ENCODE peak calls at places on chromosome 6, in ten cellular contexts. One of them, this sample, is unnamed. For H3K36me3, the result is how much of the 10 kb centered on the place peaks cover.

GRCh38 chr6:127918506-127919427 is 17.9 kb upstream of the THEMIS start:
- DNase-seq in colonic mucosa: no peak
- DNase-seq in mesenchymal stem cell: no peak
- DNase-seq in brain microvascular endothelial cell: no peak
- DNase-seq in mesendoderm: no peak
- DNase-seq in small intestine: peak
- DNase-seq in adrenal gland: no peak
- DNase-seq in lower lobe of right lung: no peak
- DNase-seq in body of pancreas: no peak
- DNase-seq in esophagus squamous epithelium: no peak
- DNase-seq in this sample: no peak

GRCh38 chr6:30767158-30767943 is 23.0 kb upstream of the IER3 start:
- DNase-seq in lower lobe of right lung: no peak
- DNase-seq in brain microvascular endothelial cell: no peak
- DNase-seq in colonic mucosa: no peak
- DNase-seq in mesendoderm: no peak
- DNase-seq in adrenal gland: no peak
- DNase-seq in esophagus squamous epithelium: no peak
- DNase-seq in mesenchymal stem cell: no peak
- DNase-seq in body of pancreas: no peak
- DNase-seq in small intestine: no peak
- DNase-seq in this sample: no peak

GRCh38 chr6:127111526-127111925 is 6.9 kb upstream of the RSPO3 start:
- DNase-seq in mesenchymal stem cell: no peak
- DNase-seq in small intestine: no peak
- DNase-seq in body of pancreas: no peak
- DNase-seq in mesendoderm: no peak
- DNase-seq in adrenal gland: no peak
- DNase-seq in brain microvascular endothelial cell: no peak
- DNase-seq in esophagus squamous epithelium: no peak
- DNase-seq in colonic mucosa: no peak
- DNase-seq in lower lobe of right lung: no peak
- DNase-seq in this sample: no peak

GRCh38 chr6:84926756-84927155 is 162.4 kb upstream of the TBX18 start:
- DNase-seq in brain microvascular endothelial cell: peak
- DNase-seq in small intestine: no peak
- DNase-seq in mesendoderm: no peak
- DNase-seq in adrenal gland: no peak
- DNase-seq in lower lobe of right lung: no peak
- DNase-seq in esophagus squamous epithelium: no peak
- DNase-seq in colonic mucosa: no peak
- DNase-seq in mesenchymal stem cell: no peak
- DNase-seq in body of pancreas: no peak
- DNase-seq in this sample: no peak

GRCh38 chr6:3457710-3458605 is 1.1 kb upstream of the SLC22A23 start:
- DNase-seq in mesendoderm: no peak
- DNase-seq in adrenal gland: peak
- DNase-seq in small intestine: peak
- DNase-seq in mesenchymal stem cell: peak
- DNase-seq in body of pancreas: peak
- DNase-seq in esophagus squamous epithelium: no peak
- DNase-seq in lower lobe of right lung: peak
- DNase-seq in brain microvascular endothelial cell: no peak
- DNase-seq in colonic mucosa: peak
- DNase-seq in this sample: peak

GRCh38 chr6:42520786-42521607 is 42.8 kb upstream of the UBR2 start:
- DNase-seq in lower lobe of right lung: no peak
- DNase-seq in mesenchymal stem cell: peak
- DNase-seq in small intestine: no peak
- DNase-seq in mesendoderm: no peak
- DNase-seq in colonic mucosa: no peak
- DNase-seq in brain microvascular endothelial cell: peak
- DNase-seq in body of pancreas: no peak
- DNase-seq in esophagus squamous epithelium: no peak
- DNase-seq in adrenal gland: no peak
- DNase-seq in this sample: no peak

GRCh38 chr6:82651845-82652333 is 288.3 kb downstream of the TPBG start:
- DNase-seq in small intestine: no peak
- DNase-seq in mesendoderm: no peak
- DNase-seq in lower lobe of right lung: no peak
- DNase-seq in body of pancreas: no peak
- DNase-seq in mesenchymal stem cell: no peak
- DNase-seq in colonic mucosa: no peak
- DNase-seq in esophagus squamous epithelium: no peak
- DNase-seq in adrenal gland: no peak
- DNase-seq in brain microvascular endothelial cell: no peak
- DNase-seq in this sample: no peak

GRCh38 chr6:75437451-75438185 is 56.0 kb downstream of the FILIP1 start:
- DNase-seq in brain microvascular endothelial cell: peak
- DNase-seq in adrenal gland: no peak
- DNase-seq in colonic mucosa: no peak
- DNase-seq in body of pancreas: no peak
- DNase-seq in lower lobe of right lung: no peak
- DNase-seq in small intestine: no peak
- DNase-seq in mesendoderm: peak
- DNase-seq in esophagus squamous epithelium: no peak
- DNase-seq in mesenchymal stem cell: peak
- DNase-seq in this sample: no peak

GRCh38 chr6:78850621-78851020 is 16.7 kb upstream of the IRAK1BP1 start:
- DNase-seq in colonic mucosa: no peak
- DNase-seq in body of pancreas: no peak
- DNase-seq in mesendoderm: no peak
- DNase-seq in adrenal gland: no peak
- DNase-seq in small intestine: no peak
- DNase-seq in mesenchymal stem cell: no peak
- DNase-seq in lower lobe of right lung: no peak
- DNase-seq in esophagus squamous epithelium: no peak
- DNase-seq in brain microvascular endothelial cell: no peak
- DNase-seq in this sample: no peak

GRCh38 chr6:109934293-109934692 is 43.8 kb upstream of the GPR6 start:
- DNase-seq in mesendoderm: no peak
- DNase-seq in small intestine: no peak
- DNase-seq in brain microvascular endothelial cell: no peak
- DNase-seq in body of pancreas: no peak
- DNase-seq in lower lobe of right lung: no peak
- DNase-seq in colonic mucosa: no peak
- DNase-seq in esophagus squamous epithelium: no peak
- DNase-seq in mesenchymal stem cell: no peak
- DNase-seq in adrenal gland: no peak
- DNase-seq in this sample: no peak

GRCh38 chr6:14995966-14996602 is 249.8 kb upstream of the JARID2 start:
- DNase-seq in esophagus squamous epithelium: no peak
- DNase-seq in small intestine: no peak
- DNase-seq in body of pancreas: no peak
- DNase-seq in mesendoderm: no peak
- DNase-seq in colonic mucosa: no peak
- DNase-seq in mesenchymal stem cell: no peak
- DNase-seq in lower lobe of right lung: no peak
- DNase-seq in brain microvascular endothelial cell: no peak
- DNase-seq in adrenal gland: no peak
- DNase-seq in this sample: no peak

GRCh38 chr6:109082178-109082577 is 12.5 kb downstream of the SESN1 start:
- DNase-seq in esophagus squamous epithelium: no peak
- DNase-seq in adrenal gland: no peak
- DNase-seq in body of pancreas: no peak
- DNase-seq in brain microvascular endothelial cell: no peak
- DNase-seq in colonic mucosa: no peak
- DNase-seq in small intestine: no peak
- DNase-seq in mesendoderm: peak
- DNase-seq in lower lobe of right lung: no peak
- DNase-seq in mesenchymal stem cell: peak
- DNase-seq in this sample: no peak

GRCh38 chr6:38146021-38146657 is 326.6 kb downstream of the ZFAND3 start:
- DNase-seq in small intestine: no peak
- DNase-seq in brain microvascular endothelial cell: no peak
- DNase-seq in mesendoderm: no peak
- DNase-seq in lower lobe of right lung: no peak
- DNase-seq in colonic mucosa: no peak
- DNase-seq in body of pancreas: no peak
- DNase-seq in esophagus squamous epithelium: no peak
- DNase-seq in mesenchymal stem cell: no peak
- DNase-seq in adrenal gland: no peak
- DNase-seq in this sample: no peak

GRCh38 chr6:154840363-154840762 is 107.1 kb downstream of the SCAF8 start:
- DNase-seq in mesenchymal stem cell: no peak
- DNase-seq in adrenal gland: no peak
- DNase-seq in esophagus squamous epithelium: no peak
- DNase-seq in mesendoderm: no peak
- DNase-seq in colonic mucosa: no peak
- DNase-seq in brain microvascular endothelial cell: no peak
- DNase-seq in body of pancreas: no peak
- DNase-seq in lower lobe of right lung: no peak
- DNase-seq in small intestine: no peak
- DNase-seq in this sample: no peak
- H3K27ac ChIP-seq in mesenchymal stem cell: no peak
- H3K27ac ChIP-seq in adrenal gland: no peak
- H3K27ac ChIP-seq in esophagus squamous epithelium: no peak
- H3K27ac ChIP-seq in mesendoderm: no peak
- H3K27ac ChIP-seq in colonic mucosa: no peak
- H3K27ac ChIP-seq in brain microvascular endothelial cell: no peak
- H3K27ac ChIP-seq in body of pancreas: no peak
- H3K27ac ChIP-seq in lower lobe of right lung: no peak
- H3K27ac ChIP-seq in small intestine: no peak
- H3K27ac ChIP-seq in this sample: no peak

DNA sequence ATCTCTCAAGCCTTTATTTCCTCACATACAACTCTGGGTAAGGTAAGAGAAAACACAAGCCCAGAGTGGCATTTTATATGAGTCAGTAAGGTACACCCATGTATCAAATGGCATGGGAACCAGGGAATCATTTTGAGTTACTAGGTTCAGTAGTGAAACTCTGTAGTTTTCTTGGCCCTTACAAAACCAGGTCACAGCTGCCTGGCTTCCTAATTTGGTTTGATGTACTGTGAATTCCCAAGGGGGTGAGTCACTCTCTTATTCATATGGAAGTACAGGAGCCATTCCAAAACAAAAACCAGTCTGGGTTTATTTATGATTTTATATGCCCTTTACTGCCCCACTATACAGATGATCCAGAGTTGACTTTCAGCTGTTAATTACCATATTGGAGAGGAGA is 70.7 kb downstream of the PDE7B start:
- DNase-seq in mesendoderm: peak
- DNase-seq in adrenal gland: peak
- DNase-seq in mesenchymal stem cell: peak
- DNase-seq in esophagus squamous epithelium: no peak
- DNase-seq in body of pancreas: peak
- DNase-seq in colonic mucosa: no peak
- DNase-seq in brain microvascular endothelial cell: peak
- DNase-seq in small intestine: no peak
- DNase-seq in lower lobe of right lung: no peak
- DNase-seq in this sample: no peak
- H3K36me3 ChIP-seq in mesendoderm: under half
- H3K36me3 ChIP-seq in adrenal gland: under half
- H3K36me3 ChIP-seq in mesenchymal stem cell: under half
- H3K36me3 ChIP-seq in esophagus squamous epithelium: under half
- H3K36me3 ChIP-seq in body of pancreas: under half
- H3K36me3 ChIP-seq in colonic mucosa: under half
- H3K36me3 ChIP-seq in brain microvascular endothelial cell: under half
- H3K36me3 ChIP-seq in small intestine: under half
- H3K36me3 ChIP-seq in lower lobe of right lung: under half
- H3K36me3 ChIP-seq in this sample: under half

DNA sequence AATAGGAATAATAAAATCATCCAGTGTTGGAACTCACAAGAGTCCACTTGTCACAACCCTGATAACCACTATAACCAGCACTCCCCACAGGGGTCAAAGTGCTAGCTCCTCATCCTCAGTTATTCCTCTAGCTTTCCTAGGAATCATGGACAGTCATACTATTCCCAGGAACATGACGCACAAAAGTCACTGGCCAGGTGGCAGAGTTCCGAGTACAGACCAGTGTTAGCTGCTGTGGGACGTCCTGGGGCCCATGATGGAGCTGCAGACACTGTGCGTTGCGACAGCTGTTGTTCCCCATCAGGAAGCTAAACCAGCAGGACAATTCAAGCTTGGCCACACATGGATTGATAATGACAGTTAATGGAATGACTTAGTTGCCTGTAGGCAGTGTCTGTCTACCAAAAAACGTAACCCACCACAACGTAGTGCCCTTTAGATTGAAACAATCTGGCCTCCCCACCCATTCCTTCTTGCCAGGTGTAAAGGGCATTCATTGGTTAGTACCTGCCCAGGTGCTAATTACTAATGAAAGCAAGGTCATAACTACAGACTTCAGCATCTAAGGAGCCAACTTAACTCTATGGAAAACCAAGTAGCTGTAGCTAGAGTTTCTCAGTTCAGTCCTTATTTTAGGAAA is 17.4 kb downstream of the EZR start:
- DNase-seq in colonic mucosa: peak
- DNase-seq in mesenchymal stem cell: no peak
- DNase-seq in lower lobe of right lung: no peak
- DNase-seq in mesendoderm: no peak
- DNase-seq in brain microvascular endothelial cell: no peak
- DNase-seq in esophagus squamous epithelium: no peak
- DNase-seq in adrenal gland: no peak
- DNase-seq in small intestine: peak
- DNase-seq in body of pancreas: peak
- DNase-seq in this sample: peak
- H3K27ac ChIP-seq in colonic mucosa: peak
- H3K27ac ChIP-seq in mesenchymal stem cell: no peak
- H3K27ac ChIP-seq in lower lobe of right lung: peak
- H3K27ac ChIP-seq in mesendoderm: no peak
- H3K27ac ChIP-seq in brain microvascular endothelial cell: no peak
- H3K27ac ChIP-seq in esophagus squamous epithelium: no peak
- H3K27ac ChIP-seq in adrenal gland: peak
- H3K27ac ChIP-seq in small intestine: peak
- H3K27ac ChIP-seq in body of pancreas: peak
- H3K27ac ChIP-seq in this sample: peak

GRCh38 chr6:157200611-157201010 is 122.7 kb downstream of the TMEM242 start:
- DNase-seq in mesendoderm: no peak
- DNase-seq in body of pancreas: peak
- DNase-seq in colonic mucosa: no peak
- DNase-seq in lower lobe of right lung: no peak
- DNase-seq in small intestine: no peak
- DNase-seq in esophagus squamous epithelium: no peak
- DNase-seq in adrenal gland: no peak
- DNase-seq in brain microvascular endothelial cell: no peak
- DNase-seq in mesenchymal stem cell: no peak
- DNase-seq in this sample: no peak

GRCh38 chr6:157200117-157200516 is 123.2 kb downstream of the TMEM242 start:
- DNase-seq in body of pancreas: no peak
- DNase-seq in mesenchymal stem cell: no peak
- DNase-seq in mesendoderm: no peak
- DNase-seq in brain microvascular endothelial cell: no peak
- DNase-seq in colonic mucosa: no peak
- DNase-seq in small intestine: no peak
- DNase-seq in adrenal gland: no peak
- DNase-seq in esophagus squamous epithelium: no peak
- DNase-seq in lower lobe of right lung: no peak
- DNase-seq in this sample: no peak

GRCh38 chr6:157198425-157199279 is 124.7 kb downstream of the TMEM242 start:
- DNase-seq in colonic mucosa: peak
- DNase-seq in brain microvascular endothelial cell: no peak
- DNase-seq in mesendoderm: no peak
- DNase-seq in small intestine: peak
- DNase-seq in body of pancreas: peak
- DNase-seq in mesenchymal stem cell: no peak
- DNase-seq in lower lobe of right lung: peak
- DNase-seq in esophagus squamous epithelium: no peak
- DNase-seq in adrenal gland: peak
- DNase-seq in this sample: peak

GRCh38 chr6:157203312-157203744 is 120.0 kb downstream of the TMEM242 start:
- DNase-seq in esophagus squamous epithelium: no peak
- DNase-seq in small intestine: no peak
- DNase-seq in body of pancreas: peak
- DNase-seq in adrenal gland: no peak
- DNase-seq in mesendoderm: no peak
- DNase-seq in brain microvascular endothelial cell: no peak
- DNase-seq in colonic mucosa: no peak
- DNase-seq in lower lobe of right lung: no peak
- DNase-seq in mesenchymal stem cell: no peak
- DNase-seq in this sample: no peak

GRCh38 chr6:157201083-157201482 is 122.2 kb downstream of the TMEM242 start:
- DNase-seq in small intestine: no peak
- DNase-seq in esophagus squamous epithelium: no peak
- DNase-seq in colonic mucosa: no peak
- DNase-seq in lower lobe of right lung: no peak
- DNase-seq in adrenal gland: no peak
- DNase-seq in mesenchymal stem cell: no peak
- DNase-seq in mesendoderm: no peak
- DNase-seq in body of pancreas: no peak
- DNase-seq in brain microvascular endothelial cell: no peak
- DNase-seq in this sample: no peak
- H3K36me3 ChIP-seq in small intestine: under half
- H3K36me3 ChIP-seq in esophagus squamous epithelium: half or more
- H3K36me3 ChIP-seq in colonic mucosa: under half
- H3K36me3 ChIP-seq in lower lobe of right lung: half or more
- H3K36me3 ChIP-seq in adrenal gland: under half
- H3K36me3 ChIP-seq in mesenchymal stem cell: half or more
- H3K36me3 ChIP-seq in mesendoderm: under half
- H3K36me3 ChIP-seq in body of pancreas: under half
- H3K36me3 ChIP-seq in brain microvascular endothelial cell: under half
- H3K36me3 ChIP-seq in this sample: half or more